ENCODE peak calls at places on chromosomes 3 and 15, in nine cellular contexts. I is psoas muscle, B is stomach, Y is endodermal cell, W is SK-N-SH, T is thyroid gland, Z is left ventricle myocardium inferior, K is thoracic aorta, C is bronchial epithelial cell. L is an unnamed sample. For H3K27me3, the result is how much of the 10 kb centered on the place peaks cover.

GRCh38 chr3:112074616-112075497 is 11.3 kb upstream of the C3orf52 start:
- DNase-seq in I (no peak), B (peak), Y (peak), W (no peak), T (peak), Z (no peak), K (no peak), C (peak), L (peak)

GRCh38 chr3:111690242-111690641 is 95.1 kb upstream of the ZBED2 start:
- DNase-seq in I (no peak), B (no peak), Y (no peak), W (no peak), T (peak), Z (no peak), K (no peak), C (peak), L (no peak)

GRCh38 chr15:65207280-65207679 is 4.0 kb downstream of the CILP start:
- DNase-seq in I (no peak), B (no peak), Y (no peak), W (no peak), T (no peak), Z (no peak), K (no peak), C (no peak), L (no peak)

GRCh38 chr15:34490421-34491193 is 53.0 kb upstream of the GOLGA8A start:
- DNase-seq in I (no peak), B (no peak), Y (peak), W (peak), T (no peak), Z (no peak), K (no peak), C (no peak), L (no peak)

GRCh38 chr15:39735120-39735717 is 47.4 kb downstream of the FSIP1 start:
- DNase-seq in I (no peak), B (no peak), Y (no peak), W (no peak), T (no peak), Z (no peak), K (no peak), C (peak), L (no peak)

GRCh38 chr3:150101016-150101415 is 130.3 kb upstream of the PFN2 start:
- DNase-seq in I (no peak), B (no peak), Y (no peak), W (no peak), T (no peak), Z (no peak), K (no peak), C (no peak), L (no peak)

GRCh38 chr15:50145451-50145872 is 26.4 kb upstream of the ATP8B4 start:
- DNase-seq in I (no peak), B (no peak), Y (no peak), W (peak), T (peak), Z (no peak), K (no peak), C (peak), L (no peak)

GRCh38 chr3:183296944-183297343 is 43.9 kb downstream of the B3GNT5 start:
- DNase-seq in I (no peak), B (no peak), Y (no peak), W (no peak), T (no peak), Z (no peak), K (no peak), C (no peak), L (no peak)

GRCh38 chr15:25177955-25178801 is 223.4 kb downstream of the SNRPN start:
- DNase-seq in I (peak), B (peak), Y (peak), W (no peak), T (peak), Z (peak), K (no peak), C (no peak), L (peak)

GRCh38 chr3:158709666-158710083 is 22.6 kb downstream of the RARRES1 start:
- DNase-seq in I (no peak), B (no peak), Y (no peak), W (no peak), T (no peak), Z (no peak), K (no peak), C (peak), L (no peak)

GRCh38 chr3:187619461-187619860 is 50.7 kb downstream of the SST start:
- DNase-seq in I (no peak), B (no peak), Y (no peak), W (no peak), T (no peak), Z (no peak), K (no peak), C (no peak), L (no peak)

GRCh38 chr3:113516115-113516505 is 1.2 kb upstream of the SPICE1 start:
- DNase-seq in I (no peak), B (no peak), Y (no peak), W (peak), T (no peak), Z (no peak), K (no peak), C (peak), L (no peak)

GRCh38 chr3:177141899-177142651 is 55.2 kb downstream of the TBL1XR1 start:
- DNase-seq in I (no peak), B (no peak), Y (no peak), W (no peak), T (no peak), Z (no peak), K (no peak), C (no peak), L (no peak)

GRCh38 chr3:125054436-125055164 is 1.2 kb downstream of the HEG1 start:
- DNase-seq in I (no peak), B (no peak), Y (peak), W (peak), T (peak), Z (no peak), K (no peak), C (no peak), L (peak)

GRCh38 chr3:16200411-16200810 is 25.9 kb downstream of the GALNT15 start:
- DNase-seq in I (no peak), B (no peak), Y (no peak), W (no peak), T (no peak), Z (no peak), K (no peak), C (peak), L (no peak)

GRCh38 chr15:92304239-92304975 is 89.3 kb upstream of the ST8SIA2 start:
- DNase-seq in I (no peak), B (no peak), Y (no peak), W (no peak), T (no peak), Z (no peak), K (no peak), C (no peak), L (no peak)

GRCh38 chr3:3998140-3998977 is 199.1 kb downstream of the LRRN1 start:
- DNase-seq in I (no peak), B (no peak), Y (peak), W (peak), T (peak), Z (no peak), K (no peak), C (peak), L (no peak)

GRCh38 chr3:13507791-13508339 is 27.8 kb downstream of the HDAC11 start:
- DNase-seq in I (no peak), B (no peak), Y (no peak), W (peak), T (no peak), Z (peak), K (no peak), C (no peak), L (no peak)

GRCh38 chr15:33551860-33552259 is 241.1 kb downstream of the RYR3 start:
- DNase-seq in I (no peak), B (no peak), Y (no peak), W (no peak), T (no peak), Z (no peak), K (no peak), C (no peak), L (no peak)

GRCh38 chr3:188687389-188687788 is 484.4 kb upstream of the TPRG1 start:
- DNase-seq in I (no peak), B (no peak), Y (peak), W (no peak), T (peak), Z (no peak), K (no peak), C (peak), L (peak)

GRCh38 chr3:117903226-117903625 is 1131.4 kb downstream of the IGSF11 start:
- DNase-seq in I (no peak), B (no peak), Y (no peak), W (no peak), T (no peak), Z (no peak), K (no peak), C (no peak), L (no peak)

GRCh38 chr3:129625071-129625874 is 18.8 kb upstream of the PLXND1 start:
- DNase-seq in I (no peak), B (no peak), Y (peak), W (peak), T (no peak), Z (peak), K (no peak), C (no peak), L (no peak)

GRCh38 chr15:41892621-41893421 is 1.0 kb downstream of the SPTBN5 start:
- DNase-seq in I (peak), B (peak), Y (no peak), W (peak), T (peak), Z (peak), K (no peak), C (no peak), L (peak)

GRCh38 chr15:63583027-63583426 is 14.2 kb upstream of the FBXL22 start:
- DNase-seq in I (no peak), B (no peak), Y (no peak), W (no peak), T (no peak), Z (no peak), K (no peak), C (peak), L (no peak)

GRCh38 chr3:32910954-32911353 is 40.5 kb upstream of the CCR4 start:
- DNase-seq in I (no peak), B (no peak), Y (no peak), W (no peak), T (no peak), Z (no peak), K (no peak), C (peak), L (no peak)

GRCh38 chr3:101381809-101382208 is 61.4 kb upstream of the IMPG2 start:
- DNase-seq in I (no peak), B (no peak), Y (no peak), W (peak), T (no peak), Z (no peak), K (no peak), C (peak), L (no peak)

GRCh38 chr3:181712505-181713299 is 977 bp downstream of the SOX2 start:
- DNase-seq in I (no peak), B (peak), Y (peak), W (peak), T (no peak), Z (no peak), K (no peak), C (peak), L (no peak)
- H3K27me3 ChIP-seq in I (half or more), B (half or more), Y (half or more), W (under half), T (half or more), Z (half or more), K (half or more), C (under half), L (half or more)

DNA sequence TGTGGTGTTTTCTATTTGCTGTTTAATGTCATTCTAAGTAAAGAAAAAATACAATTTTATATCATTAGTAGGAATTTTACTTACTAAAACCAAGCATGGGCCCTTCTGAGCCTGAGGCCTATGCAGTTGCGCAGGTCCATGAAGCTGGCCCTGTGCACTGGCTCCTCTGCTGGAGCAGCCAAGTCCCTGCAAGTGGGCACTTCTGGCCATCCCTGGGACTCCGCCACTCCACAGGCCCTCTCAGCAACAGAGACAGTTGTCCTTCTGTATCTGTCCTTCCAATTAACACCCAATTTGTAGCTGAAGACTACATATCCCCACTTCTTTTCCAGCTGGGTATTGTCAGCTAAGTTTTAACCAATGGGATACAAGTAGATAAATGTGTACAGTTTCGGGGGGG is 49.9 kb upstream of the RYK start:
- DNase-seq in I (no peak), B (no peak), Y (peak), W (peak), T (no peak), Z (no peak), K (no peak), C (no peak), L (no peak)
- TF ChIP-seq CTCF in I (no peak), B (no peak), Y (peak), W (peak), T (no peak), Z (peak), K (no peak), C (no peak), L (peak)

GRCh38 chr15:89494941-89495637 is 1.3 kb downstream of the RHCG start:
- DNase-seq in I (no peak), B (no peak), Y (peak), W (no peak), T (no peak), Z (no peak), K (no peak), C (no peak), L (peak)
- H3K27me3 ChIP-seq in I (half or more), B (half or more), Y (half or more), W (under half), T (under half), Z (half or more), K (under half), C (under half), L (under half)

GRCh38 chr3:44525060-44525459 is 29.9 kb upstream of the ZKSCAN7 start:
- DNase-seq in I (no peak), B (no peak), Y (no peak), W (no peak), T (no peak), Z (no peak), K (no peak), C (no peak), L (no peak)

GRCh38 chr3:44530957-44531356 is 24.0 kb upstream of the ZKSCAN7 start:
- DNase-seq in I (no peak), B (no peak), Y (no peak), W (no peak), T (no peak), Z (no peak), K (no peak), C (no peak), L (no peak)

DNA sequence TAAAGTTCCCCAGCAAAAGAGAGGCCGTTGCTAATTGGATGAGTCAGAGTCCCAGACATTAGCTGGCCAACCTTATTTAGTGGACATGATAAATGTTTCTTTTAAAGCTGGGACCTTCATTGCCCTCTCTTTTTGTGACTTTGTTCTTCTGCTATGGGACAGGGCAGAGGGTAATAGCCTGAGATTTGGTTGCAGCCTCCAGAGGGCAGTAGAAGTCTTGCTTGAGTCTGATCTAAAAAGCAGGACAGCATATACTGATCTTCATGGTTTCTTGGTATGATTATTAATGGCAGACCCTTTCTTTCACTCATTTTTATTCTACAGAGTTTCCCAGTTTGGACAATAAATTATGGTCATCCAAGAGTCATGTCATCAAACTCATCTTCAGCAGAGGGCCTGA is 25.1 kb upstream of the ZKSCAN7 start:
- DNase-seq in I (no peak), B (no peak), Y (no peak), W (no peak), T (no peak), Z (no peak), K (no peak), C (no peak), L (no peak)
- TF ChIP-seq CTCF in I (no peak), B (no peak), Y (peak), W (peak), T (no peak), Z (peak), K (no peak), C (no peak), L (no peak)

DNA sequence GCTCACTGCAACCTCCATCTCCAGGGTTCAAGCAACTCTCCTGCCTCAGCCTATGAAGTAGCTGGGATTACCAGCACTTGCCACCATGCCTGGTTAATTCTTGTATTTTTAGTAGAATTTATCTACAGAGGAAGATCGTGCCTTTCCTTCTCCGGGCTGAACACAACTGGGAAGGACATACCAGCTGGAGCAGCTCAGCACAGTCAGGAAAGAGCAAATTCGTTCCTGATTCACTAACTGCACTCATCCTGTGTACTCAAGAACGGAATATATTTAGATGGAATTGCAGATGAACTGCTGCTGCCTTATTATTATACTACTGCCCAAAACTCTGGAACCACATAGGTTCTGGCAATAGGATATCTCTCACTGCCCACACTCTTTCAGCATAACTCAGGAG is 27.1 kb upstream of the P4HTM start:
- DNase-seq in I (no peak), B (no peak), Y (peak), W (no peak), T (no peak), Z (no peak), K (no peak), C (no peak), L (no peak)
- H3K27me3 ChIP-seq in I (under half), B (under half), Y (under half), W (under half), T (under half), Z (under half), K (under half), C (under half), L (under half)

GRCh38 chr15:98012354-98012753 is 51.9 kb downstream of the ARRDC4 start:
- DNase-seq in I (no peak), B (no peak), Y (no peak), W (no peak), T (no peak), Z (no peak), K (no peak), C (no peak), L (no peak)
- TF ChIP-seq CTCF in I (no peak), B (no peak), Y (no peak), W (no peak), T (no peak), Z (no peak), K (no peak), C (no peak), L (no peak)

DNA sequence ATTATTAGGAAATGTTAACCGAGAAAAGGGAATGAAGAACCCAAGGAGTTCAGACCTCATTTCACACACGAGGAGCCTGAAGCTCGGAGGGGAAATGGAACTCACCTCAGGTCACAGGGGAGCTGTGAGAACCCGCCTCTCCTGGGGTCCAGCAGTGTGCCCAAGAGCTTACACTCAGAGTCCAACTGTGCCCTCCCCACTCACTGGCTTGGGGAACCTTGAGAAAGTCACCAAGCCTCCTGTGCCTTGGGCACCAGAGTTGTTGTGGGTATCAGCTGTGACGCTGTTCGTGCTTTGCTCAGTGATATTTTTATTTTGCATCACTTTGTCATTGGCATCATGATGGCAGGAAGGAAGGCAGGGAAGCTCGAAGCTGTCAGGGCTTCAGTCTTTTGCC is 83.4 kb downstream of the TLE3 start:
- DNase-seq in I (no peak), B (no peak), Y (peak), W (no peak), T (no peak), Z (no peak), K (no peak), C (no peak), L (no peak)
- H3K27me3 ChIP-seq in I (under half), B (under half), Y (under half), W (under half), T (under half), Z (half or more), K (under half), C (under half), L (under half)

GRCh38 chr3:9808345-9809037 is 1.6 kb upstream of the TTLL3 start:
- DNase-seq in I (no peak), B (no peak), Y (peak), W (peak), T (no peak), Z (no peak), K (no peak), C (peak), L (no peak)
- TF ChIP-seq CTCF in I (peak), B (no peak), Y (peak), W (peak), T (no peak), Z (no peak), K (no peak), C (peak), L (peak)

L was measured in adrenal gland.